ENCODE peak calls at places on chromosomes 11 and 22, in four cellular contexts. One of them, this sample, is unnamed.

GRCh38 chr11:68266936-68267880 is 4.6 kb downstream of the C11orf24 start:
- DNase-seq in GM13977: no peak
- DNase-seq in nephron progenitor cell: no peak
- DNase-seq in right atrium auricular region: no peak
- DNase-seq in this sample: no peak

GRCh38 chr11:45333506-45333971 is 47.4 kb upstream of the SYT13 start:
- DNase-seq in GM13977: no peak
- DNase-seq in nephron progenitor cell: no peak
- DNase-seq in right atrium auricular region: no peak
- DNase-seq in this sample: no peak

GRCh38 chr11:75450826-75451783 is 18.1 kb upstream of the KLHL35 start:
- DNase-seq in nephron progenitor cell: peak; percentile 65
- DNase-seq in GM13977: peak; percentile 48
- DNase-seq in right atrium auricular region: no peak
- DNase-seq in this sample: no peak

GRCh38 chr11:96760306-96760705 is 370.5 kb downstream of the JRKL start:
- DNase-seq in nephron progenitor cell: no peak
- DNase-seq in GM13977: no peak
- DNase-seq in right atrium auricular region: no peak
- DNase-seq in this sample: no peak

GRCh38 chr22:38177926-38178604 is 3.6 kb downstream of the PLA2G6 start:
- DNase-seq in nephron progenitor cell: no peak
- DNase-seq in GM13977: no peak
- DNase-seq in right atrium auricular region: peak; percentile 73
- DNase-seq in this sample: no peak

GRCh38 chr22:41870786-41871185 is 37.9 kb downstream of the SREBF2 start:
- DNase-seq in nephron progenitor cell: no peak
- DNase-seq in right atrium auricular region: no peak
- DNase-seq in GM13977: no peak
- DNase-seq in this sample: no peak

GRCh38 chr22:42872821-42873220 is 15.7 kb upstream of the ARFGAP3 start:
- DNase-seq in nephron progenitor cell: no peak
- DNase-seq in right atrium auricular region: no peak
- DNase-seq in GM13977: no peak
- DNase-seq in this sample: no peak

GRCh38 chr11:61627831-61628753 is 47.2 kb upstream of the SYT7 start:
- DNase-seq in GM13977: peak; percentile 59
- DNase-seq in right atrium auricular region: peak; percentile 67
- DNase-seq in nephron progenitor cell: peak; percentile 80
- DNase-seq in this sample: no peak

GRCh38 chr11:101516546-101516945 is 67.3 kb downstream of the TRPC6 start:
- DNase-seq in right atrium auricular region: no peak
- DNase-seq in nephron progenitor cell: peak; percentile 4
- DNase-seq in GM13977: no peak
- DNase-seq in this sample: no peak

GRCh38 chr11:94494200-94494545 is 389 bp downstream of the ANKRD49 start:
- DNase-seq in right atrium auricular region: no peak
- DNase-seq in GM13977: no peak
- DNase-seq in nephron progenitor cell: no peak
- DNase-seq in this sample: no peak

GRCh38 chr22:29563652-29564460 is 10.3 kb upstream of the THOC5 start:
- DNase-seq in right atrium auricular region: no peak
- DNase-seq in GM13977: no peak
- DNase-seq in nephron progenitor cell: no peak
- DNase-seq in this sample: no peak

GRCh38 chr22:29569011-29569678 is 11.8 kb downstream of the NIPSNAP1 start:
- DNase-seq in GM13977: no peak
- DNase-seq in right atrium auricular region: no peak
- DNase-seq in nephron progenitor cell: no peak
- DNase-seq in this sample: no peak

GRCh38 chr22:29570912-29571549 is 9.9 kb downstream of the NIPSNAP1 start:
- DNase-seq in right atrium auricular region: no peak
- DNase-seq in GM13977: no peak
- DNase-seq in nephron progenitor cell: no peak
- DNase-seq in this sample: no peak

GRCh38 chr22:29570456-29570855 is 10.5 kb downstream of the NIPSNAP1 start:
- DNase-seq in right atrium auricular region: no peak
- DNase-seq in nephron progenitor cell: no peak
- DNase-seq in GM13977: no peak
- DNase-seq in this sample: no peak

DNA sequence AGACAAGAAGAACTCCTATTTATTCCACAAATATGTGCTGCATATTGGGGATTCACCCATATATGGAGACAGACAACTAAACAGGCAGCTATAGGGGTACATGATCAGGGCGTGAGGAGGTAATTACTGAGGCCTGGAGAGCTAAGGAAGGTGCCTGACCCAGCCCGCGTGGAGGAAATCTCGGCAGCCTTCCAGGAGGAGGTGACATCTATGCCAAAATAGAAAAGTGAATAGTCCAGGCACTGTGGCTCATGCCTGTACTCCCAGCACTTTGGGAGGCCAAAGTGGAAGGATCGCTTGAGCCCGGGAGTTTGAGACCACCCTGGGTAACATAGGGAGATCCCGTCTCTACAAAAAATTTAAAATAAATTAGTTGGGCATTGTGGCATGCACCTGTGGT is 13.6 kb downstream of the NIPSNAP1 start:
- DNase-seq in nephron progenitor cell: no peak
- DNase-seq in GM13977: no peak
- DNase-seq in right atrium auricular region: no peak
- DNase-seq in this sample: no peak
- TF ChIP-seq CTCF in nephron progenitor cell: no peak
- TF ChIP-seq CTCF in GM13977: no peak
- TF ChIP-seq CTCF in right atrium auricular region: no peak
- TF ChIP-seq CTCF in this sample: no peak

DNA sequence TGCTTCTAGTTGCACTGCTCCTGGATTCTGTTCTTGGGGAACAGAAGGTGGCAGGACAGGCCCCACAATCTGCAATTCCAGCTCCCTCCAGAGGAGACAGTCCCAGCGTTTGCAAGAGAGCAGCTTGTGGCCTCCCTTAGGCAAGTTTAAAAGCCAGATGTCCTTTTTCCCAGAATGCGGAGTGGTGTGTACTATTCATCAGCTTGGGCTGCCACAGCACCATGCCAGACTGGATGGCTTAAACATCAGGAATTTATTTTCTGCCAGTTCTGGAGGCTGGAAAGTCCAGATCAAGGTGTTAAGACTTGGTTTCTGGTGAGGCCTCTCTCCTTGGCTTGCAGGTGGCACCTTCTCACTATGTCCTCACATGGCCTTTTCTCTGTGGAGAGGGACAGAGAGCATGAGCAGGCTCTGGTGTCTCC is 11.7 kb downstream of the MIAT start:
- DNase-seq in nephron progenitor cell: peak; percentile 45
- DNase-seq in GM13977: no peak
- DNase-seq in right atrium auricular region: no peak
- DNase-seq in this sample: no peak
- TF ChIP-seq CTCF in nephron progenitor cell: peak; percentile 46
- TF ChIP-seq CTCF in GM13977: no peak
- TF ChIP-seq CTCF in right atrium auricular region: peak; percentile 40
- TF ChIP-seq CTCF in this sample: no peak

DNA sequence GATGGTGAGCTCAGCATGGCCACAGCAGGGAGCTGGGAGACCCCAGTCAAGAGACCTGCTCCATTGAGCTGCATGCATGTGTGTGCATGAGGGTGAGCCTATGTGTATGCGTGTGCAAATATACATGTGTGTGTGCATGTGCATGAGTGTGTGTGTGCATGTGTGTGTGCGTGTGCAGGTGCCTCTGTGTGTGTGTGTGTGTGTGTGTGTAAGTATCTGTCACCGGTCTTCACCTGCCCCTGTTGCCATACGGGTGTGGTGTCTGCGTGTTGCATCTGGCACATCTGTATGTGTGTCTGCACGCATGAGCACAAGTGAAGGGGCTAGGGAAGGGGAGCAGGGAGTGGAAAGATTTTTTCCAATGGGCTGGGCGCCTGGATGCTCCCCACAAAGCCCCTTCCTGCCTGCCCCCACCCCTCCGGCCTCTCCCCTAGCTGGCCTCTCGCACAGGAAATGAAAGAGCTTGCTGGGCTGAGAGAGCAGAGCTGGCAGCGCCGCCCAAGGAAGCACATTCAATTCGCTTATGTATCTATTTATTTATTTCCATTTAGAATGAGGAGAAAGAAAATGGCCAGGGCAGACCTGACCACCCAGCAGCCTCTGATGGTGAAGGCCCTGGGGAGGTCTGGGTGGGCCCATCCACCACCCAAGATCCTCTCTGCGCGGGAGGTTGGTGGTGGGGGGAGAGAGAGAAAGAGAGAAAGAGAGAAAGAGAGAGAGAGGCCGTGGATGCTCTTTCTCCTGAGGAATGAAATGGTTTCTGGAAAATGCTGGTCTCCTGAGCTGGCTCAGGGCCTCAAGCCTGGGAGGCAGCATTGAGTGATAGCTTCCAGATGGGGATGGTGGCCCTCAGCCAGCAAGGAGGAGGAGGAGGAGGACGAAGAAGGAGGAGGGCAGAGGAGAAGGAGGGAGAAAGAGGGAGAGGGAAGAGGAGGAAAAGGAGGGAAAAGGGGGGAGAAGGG is 4.3 kb downstream of the TSPAN32 start:
- DNase-seq in nephron progenitor cell: no peak
- DNase-seq in right atrium auricular region: peak; percentile 71
- DNase-seq in GM13977: no peak
- DNase-seq in this sample: peak; percentile 23
- TF ChIP-seq CTCF in nephron progenitor cell: no peak
- TF ChIP-seq CTCF in right atrium auricular region: no peak
- TF ChIP-seq CTCF in GM13977: no peak
- TF ChIP-seq CTCF in this sample: no peak

DNA sequence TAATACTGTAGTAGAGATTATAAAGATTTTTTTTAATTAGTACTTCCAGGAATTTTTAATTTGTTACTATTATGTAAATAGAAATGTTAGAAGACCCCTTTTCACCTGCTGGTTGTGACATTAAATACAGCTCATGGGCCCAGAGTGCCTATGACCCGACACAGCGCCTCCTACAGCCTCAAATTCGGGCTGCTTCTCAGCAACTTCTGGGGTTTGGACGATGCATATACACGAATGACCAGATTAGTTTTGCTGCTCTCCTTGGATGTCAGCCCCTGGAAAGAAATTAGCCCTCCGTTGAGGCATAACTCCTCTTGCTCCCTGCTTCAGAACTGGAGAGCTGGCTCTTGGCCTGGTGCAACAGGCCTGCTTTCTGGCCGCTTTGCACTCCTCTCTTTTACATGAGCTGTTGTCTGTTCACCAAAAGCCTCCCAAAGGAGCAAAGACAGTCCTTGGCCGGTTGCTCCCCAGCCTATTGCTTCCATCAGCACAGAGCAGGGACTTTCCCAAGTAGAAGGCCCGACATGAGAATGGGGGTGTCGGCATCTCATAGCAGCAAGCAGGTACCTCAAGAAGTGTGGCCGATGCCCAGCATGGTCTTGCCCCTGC is 3.3 kb downstream of the TECTA start:
- DNase-seq in right atrium auricular region: no peak
- DNase-seq in nephron progenitor cell: no peak
- DNase-seq in GM13977: no peak
- DNase-seq in this sample: no peak
- TF ChIP-seq CTCF in right atrium auricular region: peak; percentile 19
- TF ChIP-seq CTCF in nephron progenitor cell: no peak
- TF ChIP-seq CTCF in GM13977: peak; percentile 32
- TF ChIP-seq CTCF in this sample: no peak